ENCODE peak calls at places on chromosomes 1 and 21, in six cellular contexts. O is uterus; M is NT2/D1; G is cardiac muscle cell; V is CD8-positive, alpha-beta T cell; R is heart right ventricle. H is an unnamed sample.

GRCh38 chr1:112985123-112985522 is 29.1 kb upstream of the SLC16A1 start:
- DNase-seq in O (no peak), M (no peak), G (no peak), V (no peak), R (no peak), H (no peak)

GRCh38 chr1:235960799-235961198 is 94.1 kb upstream of the LYST start:
- DNase-seq in O (no peak), M (no peak), G (no peak), V (no peak), R (no peak), H (no peak)

GRCh38 chr1:151721788-151722510 is 627 bp downstream of the RIIAD1 start:
- DNase-seq in O (no peak), M (no peak), G (peak; percentile 46), V (no peak), R (no peak), H (no peak)

GRCh38 chr21:42220138-42220701 is 1.3 kb downstream of the ABCG1 start:
- DNase-seq in O (peak; percentile 54), M (peak; percentile 75), G (peak; percentile 72), V (peak; percentile 93), R (peak; percentile 46), H (no peak)

GRCh38 chr1:6601865-6602668 is 602 bp downstream of the KLHL21 start:
- DNase-seq in O (peak; percentile 56), M (no peak), G (no peak), V (no peak), R (peak; percentile 60), H (no peak)

GRCh38 chr1:51214615-51215131 is 21.4 kb upstream of the RNF11 start:
- DNase-seq in O (peak; percentile 43), M (no peak), G (peak; percentile 73), V (no peak), R (no peak), H (no peak)

GRCh38 chr21:34992736-34993135 is 56.4 kb downstream of the RUNX1 start:
- DNase-seq in O (no peak), M (no peak), G (peak; percentile 73), V (no peak), R (peak; percentile 15), H (no peak)

GRCh38 chr1:110218739-110219138 is 8.6 kb downstream of the KCNC4 start:
- DNase-seq in O (no peak), M (no peak), G (no peak), V (no peak), R (no peak), H (peak; percentile 12)

GRCh38 chr1:180057883-180058396 is 96.7 kb upstream of the QSOX1 start:
- DNase-seq in O (no peak), M (no peak), G (peak; percentile 16), V (no peak), R (no peak), H (no peak)

GRCh38 chr1:179031855-179032513 is 6.3 kb downstream of the FAM20B start:
- DNase-seq in O (no peak), M (no peak), G (peak; percentile 24), V (no peak), R (no peak), H (no peak)

GRCh38 chr1:219963432-219963831 is 35.1 kb upstream of the SLC30A10 start:
- DNase-seq in O (no peak), M (no peak), G (no peak), V (no peak), R (no peak), H (no peak)

GRCh38 chr1:200399860-200400259 is 10.0 kb downstream of the ZNF281 start:
- DNase-seq in O (no peak), M (no peak), G (no peak), V (no peak), R (no peak), H (no peak)

GRCh38 chr1:17016317-17016661 is 4.6 kb upstream of the ATP13A2 start:
- DNase-seq in O (no peak), M (peak; percentile 47), G (peak; percentile 50), V (no peak), R (no peak), H (peak; percentile 6)

GRCh38 chr1:17020502-17020901 is 8.8 kb upstream of the ATP13A2 start:
- DNase-seq in O (no peak), M (no peak), G (no peak), V (no peak), R (no peak), H (no peak)

GRCh38 chr1:17017435-17017834 is 5.7 kb upstream of the ATP13A2 start:
- DNase-seq in O (no peak), M (no peak), G (no peak), V (no peak), R (no peak), H (no peak)

GRCh38 chr1:17021896-17022295 is 10.2 kb upstream of the ATP13A2 start:
- DNase-seq in O (no peak), M (no peak), G (no peak), V (no peak), R (no peak), H (no peak)

GRCh38 chr1:17018849-17019248 is 7.1 kb upstream of the ATP13A2 start:
- DNase-seq in O (no peak), M (no peak), G (no peak), V (no peak), R (no peak), H (no peak)
- H3K4me3 ChIP-seq in O (no peak overlapping the region), M (no peak overlapping the region), G (no peak overlapping the region), V (no peak overlapping the region), R (no peak overlapping the region), H (no peak overlapping the region)

DNA sequence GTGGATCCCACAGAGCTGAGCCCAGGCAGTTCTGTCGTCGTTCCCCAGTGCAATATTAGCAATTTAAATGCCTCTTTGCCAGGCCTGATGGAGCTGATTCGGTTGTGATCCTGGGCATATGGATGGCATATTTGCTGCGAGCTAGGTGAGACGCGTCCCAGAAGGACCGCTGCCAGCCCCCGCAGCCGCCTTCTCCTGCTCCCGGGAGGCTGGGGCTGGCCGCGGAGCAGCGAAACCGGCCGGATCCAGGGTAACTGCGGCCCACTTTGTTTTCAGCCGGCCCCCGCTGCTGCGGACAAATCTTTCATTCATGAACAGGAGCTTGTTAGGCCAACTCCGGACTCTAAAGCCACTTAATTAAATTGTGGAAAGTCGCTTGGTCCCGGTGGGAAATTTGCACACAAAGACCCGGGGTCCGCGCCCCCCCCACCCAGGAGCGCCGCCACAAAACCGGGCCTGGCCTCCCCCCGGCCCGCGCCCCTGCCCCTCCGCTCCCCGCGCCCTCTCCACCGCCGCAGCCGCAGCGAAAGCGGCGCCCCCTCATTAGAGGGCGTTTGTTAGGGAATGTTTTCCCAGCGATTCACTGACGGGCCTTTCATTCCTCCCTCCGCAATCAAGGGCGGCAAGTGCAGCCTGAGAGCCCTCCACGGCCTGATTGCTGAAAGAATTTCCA is 383.3 kb downstream of the RRAGC start:
- DNase-seq in O (no peak), M (no peak), G (no peak), V (no peak), R (no peak), H (no peak)
- H3K4me3 ChIP-seq in O (no peak overlapping the region), M (peak overlapping the region; percentile 49), G (peak overlapping the region; percentile 23), V (no peak overlapping the region), R (peak overlapping the region; percentile 43), H (no peak overlapping the region)

DNA sequence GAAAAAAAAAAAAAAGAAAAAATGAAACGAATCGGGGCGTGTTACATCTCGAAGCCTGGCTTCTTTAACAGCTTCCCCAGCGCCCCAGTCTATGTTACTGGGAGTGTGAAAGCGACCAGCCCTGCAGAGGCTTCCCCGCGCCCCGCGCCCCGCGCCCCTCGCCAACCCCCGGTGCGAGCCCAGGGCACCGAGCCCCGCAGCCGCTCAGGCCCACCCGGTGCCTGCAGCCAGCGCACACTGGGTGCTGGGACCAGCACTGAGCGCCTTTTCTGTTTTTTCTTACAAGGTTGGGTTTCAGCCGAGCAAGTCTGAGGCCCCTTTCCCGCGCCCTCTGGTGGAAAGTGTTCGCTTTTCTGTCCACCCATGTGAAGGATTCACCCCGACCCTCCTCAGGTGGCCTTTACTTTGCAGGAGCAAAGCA is 42.1 kb upstream of the ZNF496 start:
- DNase-seq in O (peak; percentile 54), M (no peak), G (peak; percentile 62), V (peak; percentile 65), R (peak; percentile 60), H (no peak)
- H3K4me3 ChIP-seq in O (no peak overlapping the region), M (no peak overlapping the region), G (no peak overlapping the region), V (peak overlapping the region; percentile 37), R (peak overlapping the region; percentile 45), H (no peak overlapping the region)

DNA sequence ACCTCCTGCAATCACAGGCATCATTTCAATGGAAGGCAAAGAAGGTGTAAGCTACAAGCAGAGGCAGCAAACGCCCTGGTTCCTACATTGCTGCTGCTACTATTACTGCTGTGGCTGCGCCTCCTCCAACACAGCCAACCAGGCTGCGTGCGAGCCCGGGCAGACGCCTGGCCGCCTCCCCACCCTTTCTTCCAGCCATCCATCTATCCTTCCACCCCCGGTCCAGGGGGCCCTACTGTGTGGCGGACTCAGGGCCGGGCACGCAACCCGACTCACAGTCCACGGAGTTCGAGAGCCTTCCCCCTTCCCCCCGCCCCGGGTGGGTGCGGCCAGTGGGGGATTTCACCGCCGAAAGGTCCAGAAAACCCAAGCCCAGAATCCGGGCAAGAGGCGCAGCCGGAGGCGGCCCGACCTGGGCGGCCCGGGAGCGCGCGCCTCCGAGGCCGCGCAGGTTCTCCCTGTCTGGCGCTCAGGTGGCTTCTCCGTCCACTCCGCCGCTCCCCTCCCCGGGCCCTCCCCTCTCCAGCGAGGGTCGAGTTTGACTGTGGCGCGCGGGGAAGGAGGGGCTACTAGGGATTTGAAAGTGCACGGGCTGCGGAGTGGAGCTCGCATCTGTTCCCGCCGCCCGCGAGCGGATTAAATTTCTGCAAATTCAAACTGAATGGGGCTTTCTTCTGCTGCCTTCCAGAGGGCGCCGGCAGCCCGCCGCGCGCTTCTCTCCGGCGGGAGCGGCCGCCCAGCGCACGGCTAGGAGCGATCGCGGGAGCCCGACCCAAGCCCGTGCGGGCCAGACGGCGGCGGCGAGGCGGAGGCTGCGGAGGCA is at the start of gene HUNK:
- DNase-seq in O (peak; percentile 42), M (no peak), G (peak; percentile 44), V (no peak), R (peak; percentile 15), H (peak; percentile 68)
- H3K4me3 ChIP-seq in O (peak within 1 kb of the TSS; percentile 52), M (peak within 1 kb of the TSS; percentile 73), G (peak within 1 kb of the TSS; percentile 95), V (peak within 1 kb of the TSS; percentile 50), R (peak within 1 kb of the TSS; percentile 58), H (peak within 1 kb of the TSS; percentile 77)

GRCh38 chr1:89365206-89365605 is 1.3 kb downstream of the GBP6 start:
- DNase-seq in O (no peak), M (no peak), G (no peak), V (no peak), R (no peak), H (no peak)

GRCh38 chr1:89360716-89361115 is 3.1 kb upstream of the GBP6 start:
- DNase-seq in O (no peak), M (no peak), G (no peak), V (no peak), R (no peak), H (no peak)

GRCh38 chr1:89363196-89363595 is 663 bp upstream of the GBP6 start:
- DNase-seq in O (no peak), M (no peak), G (peak; percentile 35), V (no peak), R (no peak), H (no peak)

GRCh38 chr1:89361681-89362080 is 2.2 kb upstream of the GBP6 start:
- DNase-seq in O (no peak), M (peak; percentile 22), G (no peak), V (no peak), R (no peak), H (no peak)

GRCh38 chr1:89363638-89364536 is at the start of gene GBP6:
- DNase-seq in O (no peak), M (no peak), G (peak; percentile 27), V (no peak), R (peak; percentile 25), H (no peak)
- H3K4me3 ChIP-seq in O (no peak within 1 kb of the TSS), M (no peak within 1 kb of the TSS), G (no peak within 1 kb of the TSS), V (no peak within 1 kb of the TSS), R (no peak within 1 kb of the TSS), H (no peak within 1 kb of the TSS)

H was measured in Caco-2.